ENCODE peak calls at places on chromosome 5, in four cellular contexts. B, T, D and V are unnamed samples.

GRCh38 chr5:171415115-171415730 is 4.2 kb upstream of the FGF18 start:
- DNase-seq in B (no peak), T (no peak), D (peak), V (no peak)

GRCh38 chr5:88823201-88823600 is 59.8 kb downstream of the MEF2C start:
- DNase-seq in D (no peak), B (no peak), T (no peak), V (no peak)

GRCh38 chr5:115773010-115773580 is 43.4 kb downstream of the CDO1 start:
- DNase-seq in D (no peak), B (no peak), T (no peak), V (no peak)

GRCh38 chr5:132074091-132074771 is 642 bp downstream of the CSF2 start:
- DNase-seq in T (no peak), D (no peak), B (no peak), V (no peak)

GRCh38 chr5:76245571-76245970 is 157.5 kb upstream of the IQGAP2 start:
- DNase-seq in D (no peak), T (no peak), B (no peak), V (no peak)

GRCh38 chr5:154690488-154690887 is 64.7 kb upstream of the LARP1 start:
- DNase-seq in T (no peak), D (no peak), B (no peak), V (no peak)

GRCh38 chr5:80369521-80369920 is 38.3 kb upstream of the ZFYVE16 start:
- DNase-seq in D (no peak), T (no peak), B (no peak), V (no peak)

GRCh38 chr5:151557951-151558350 is 33.2 kb downstream of the FAT2 start:
- DNase-seq in D (no peak), T (no peak), B (no peak), V (no peak)

GRCh38 chr5:150422075-150422474 is 9.4 kb upstream of the CD74 start:
- DNase-seq in B (no peak), D (no peak), T (no peak), V (no peak)

GRCh38 chr5:123700624-123701023 is 188.6 kb downstream of the CSNK1G3 start:
- DNase-seq in T (no peak), B (no peak), D (no peak), V (no peak)

GRCh38 chr5:9698849-9699240 is 68.7 kb upstream of the TAS2R1 start:
- DNase-seq in B (no peak), D (no peak), T (no peak), V (no peak)

GRCh38 chr5:111512026-111512405 is 319 bp downstream of the STARD4 start:
- DNase-seq in T (no peak), B (peak), D (no peak), V (peak)

GRCh38 chr5:178385472-178385853 is 152.9 kb upstream of the PHYKPL start:
- DNase-seq in B (no peak), T (no peak), D (no peak), V (no peak)

GRCh38 chr5:127848098-127848497 is 144.9 kb downstream of the CCDC192 start:
- DNase-seq in B (no peak), T (no peak), D (no peak), V (no peak)

GRCh38 chr5:36090033-36090432 is 23.4 kb upstream of the UGT3A2 start:
- DNase-seq in B (peak), D (peak), T (no peak), V (peak)
- TF ChIP-seq SUZ12 in B (no peak), D (no peak), T (no peak), V (no peak)

GRCh38 chr5:95631265-95631957 is 11.5 kb downstream of the GPR150 start:
- DNase-seq in T (no peak), B (no peak), D (no peak), V (no peak)

GRCh38 chr5:95628933-95629332 is 9.0 kb downstream of the GPR150 start:
- DNase-seq in T (no peak), D (no peak), B (no peak), V (no peak)

GRCh38 chr5:95630394-95630917 is 10.6 kb downstream of the GPR150 start:
- DNase-seq in T (no peak), D (no peak), B (no peak), V (no peak)

GRCh38 chr5:95626701-95627100 is 6.8 kb downstream of the GPR150 start:
- DNase-seq in T (no peak), B (no peak), D (no peak), V (no peak)

GRCh38 chr5:95628154-95628810 is 8.4 kb downstream of the GPR150 start:
- DNase-seq in T (no peak), D (no peak), B (no peak), V (no peak)
- TF ChIP-seq SP1 in T (no peak), D (no peak), B (no peak), V (no peak)

GRCh38 chr5:1212271-1212670 is 10.9 kb downstream of the SLC6A19 start:
- DNase-seq in D (no peak), T (no peak), B (no peak), V (no peak)

GRCh38 chr5:1214163-1214935 is 10.8 kb upstream of the SLC6A18 start:
- DNase-seq in D (no peak), B (no peak), T (no peak), V (no peak)

GRCh38 chr5:1214936-1215220 is 10.3 kb upstream of the SLC6A18 start:
- DNase-seq in B (no peak), D (no peak), T (no peak), V (no peak)

GRCh38 chr5:1212881-1213280 is 11.5 kb downstream of the SLC6A19 start:
- DNase-seq in T (no peak), D (no peak), B (no peak), V (no peak)

GRCh38 chr5:1213508-1214162 is 11.5 kb upstream of the SLC6A18 start:
- DNase-seq in D (no peak), T (no peak), B (no peak), V (no peak)
- TF ChIP-seq SUZ12 in D (no peak), T (no peak), B (no peak), V (no peak)

GRCh38 chr5:147310059-147310704 is 75.4 kb downstream of the STK32A start:
- DNase-seq in D (no peak), B (no peak), T (no peak), V (no peak)
- TF ChIP-seq SP1 in D (no peak), B (no peak), T (no peak), V (no peak)